ENCODE peak calls at places on chromosomes 16 and 17, in six cellular contexts. K is IMR-90, S is mesenchymal stem cell, G is trophoblast cell, N is H1, M is neuronal stem cell. I is an unnamed sample.

GRCh38 chr17:7281953-7282751 is 634 bp downstream of the SLC2A4 start:
- DNase-seq in K (no peak), G (no peak), M (no peak), N (no peak), S (no peak), I (no peak)

GRCh38 chr16:22373662-22374310 is 633 bp downstream of the CDR2 start:
- DNase-seq in K (no peak), S (peak), G (peak), N (no peak), M (peak), I (peak)

GRCh38 chr16:5001571-5001970 is 32.2 kb downstream of the NAGPA start:
- DNase-seq in G (no peak), N (no peak), K (no peak), S (no peak), M (no peak), I (no peak)

GRCh38 chr16:4534151-4534790 is 4.3 kb downstream of the CDIP1 start:
- DNase-seq in G (no peak), M (no peak), N (no peak), S (no peak), K (no peak), I (no peak)

GRCh38 chr17:42365136-42365535 is 23.1 kb downstream of the STAT3 start:
- DNase-seq in M (no peak), G (peak), K (peak), S (peak), N (no peak), I (no peak)

GRCh38 chr17:43599835-43600234 is 53.7 kb upstream of the ETV4 start:
- DNase-seq in N (no peak), G (peak), K (peak), S (peak), M (no peak), I (no peak)

GRCh38 chr17:70622382-70623260 is 453.3 kb downstream of the KCNJ2 start:
- DNase-seq in N (peak), M (peak), K (peak), G (peak), S (peak), I (peak)

GRCh38 chr17:50480142-50480764 is 1.6 kb downstream of the RSAD1 start:
- DNase-seq in S (no peak), M (no peak), K (no peak), G (no peak), N (no peak), I (no peak)

GRCh38 chr17:32298721-32299578 is 33.3 kb downstream of the RHBDL3 start:
- DNase-seq in K (no peak), S (peak), M (no peak), N (no peak), G (no peak), I (no peak)

DNA sequence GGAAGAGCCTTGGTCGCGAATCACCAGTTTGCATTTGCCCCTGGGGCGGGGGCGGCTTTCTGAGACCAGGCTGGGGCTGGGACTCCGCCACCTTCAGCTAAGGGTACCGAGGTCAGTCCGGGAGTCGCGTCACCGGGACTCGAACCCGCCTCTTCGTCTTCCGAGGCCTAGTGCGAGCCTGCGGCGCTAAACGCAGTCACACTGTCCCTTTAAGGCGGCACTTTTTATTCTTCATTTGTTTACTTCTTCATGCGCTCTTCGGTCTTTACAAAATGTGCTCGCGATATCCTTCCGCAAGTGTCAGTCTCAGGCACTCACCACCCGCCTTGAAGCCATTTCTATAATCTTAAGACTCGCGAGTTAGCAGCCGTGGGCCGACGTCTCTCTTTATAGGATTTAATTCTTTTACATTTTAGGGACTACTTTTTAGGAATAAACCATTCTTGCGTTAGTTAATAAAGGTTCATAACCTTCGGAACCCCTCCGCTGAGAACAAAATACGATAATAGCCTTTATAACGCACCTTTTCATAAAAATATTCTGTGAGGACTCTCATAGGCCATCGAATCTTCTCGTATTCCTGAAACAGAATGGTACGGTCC is 593 bp upstream of the HEXIM1 start:
- DNase-seq in N (no peak), S (peak), K (peak), G (peak), M (peak), I (peak)
- H2BK120ac ChIP-seq in N (peak), S (peak), K (peak), G (peak), M (no peak), I (no peak)

DNA sequence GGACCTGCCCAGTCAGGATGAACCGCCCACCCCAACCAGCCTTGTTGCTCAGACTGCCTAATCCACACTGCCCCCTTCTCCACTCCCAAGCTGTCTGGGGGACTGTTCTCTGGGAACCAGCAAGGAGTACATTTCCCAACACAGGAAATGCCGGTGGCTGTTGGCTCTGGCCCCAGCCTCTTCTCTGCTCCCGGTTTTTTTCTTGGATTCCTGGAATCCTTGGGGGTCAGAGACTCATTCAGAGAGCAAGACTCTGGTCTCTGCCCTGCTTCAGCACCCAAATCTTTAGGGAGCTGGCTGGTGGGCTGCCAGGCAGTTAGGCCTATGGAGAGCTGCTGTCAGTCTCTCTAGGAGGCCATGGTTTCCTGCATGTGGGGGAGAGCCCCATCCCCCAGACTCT is 10.8 kb upstream of the MTMR4 start:
- DNase-seq in K (peak), G (no peak), N (no peak), M (no peak), S (peak), I (peak)
- H3K4me3 ChIP-seq in K (no peak), G (no peak), N (no peak), M (no peak), S (no peak), I (no peak)

GRCh38 chr16:84557504-84557903 is 53.0 kb upstream of the MEAK7 start:
- DNase-seq in M (no peak), K (no peak), G (no peak), S (no peak), N (no peak), I (no peak)
- H2BK120ac ChIP-seq in M (no peak), K (no peak), G (peak), S (no peak), N (no peak), I (no peak)

GRCh38 chr17:79795795-79796569 is 895 bp downstream of the CBX8 start:
- DNase-seq in S (no peak), G (no peak), N (no peak), M (no peak), K (no peak), I (peak)
- H3K4me3 ChIP-seq in S (peak), G (peak), N (peak), M (peak), K (peak), I (peak)

DNA sequence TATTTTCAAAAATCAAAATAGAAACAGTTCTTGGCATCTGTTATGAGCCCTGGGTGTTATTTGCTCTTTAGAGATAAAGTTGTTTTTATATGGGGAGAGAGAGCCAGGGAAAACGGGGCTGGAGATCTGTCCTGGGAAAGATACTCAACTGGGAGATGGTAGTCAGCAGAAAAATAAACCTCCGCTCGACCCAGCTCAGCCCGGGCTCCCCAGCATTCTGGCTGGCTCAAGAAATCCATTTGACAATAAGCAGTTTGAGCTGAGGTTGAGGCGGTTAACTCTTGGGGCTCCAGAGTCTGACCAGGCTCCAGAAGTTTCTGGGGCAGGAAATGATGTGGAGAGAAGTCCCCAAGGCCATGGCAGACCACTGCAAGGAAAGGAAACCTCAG is 151.9 kb downstream of the IRX5 start:
- DNase-seq in N (no peak), S (no peak), M (no peak), K (no peak), G (no peak), I (no peak)
- H2BK120ac ChIP-seq in N (no peak), S (no peak), M (no peak), K (no peak), G (no peak), I (no peak)

DNA sequence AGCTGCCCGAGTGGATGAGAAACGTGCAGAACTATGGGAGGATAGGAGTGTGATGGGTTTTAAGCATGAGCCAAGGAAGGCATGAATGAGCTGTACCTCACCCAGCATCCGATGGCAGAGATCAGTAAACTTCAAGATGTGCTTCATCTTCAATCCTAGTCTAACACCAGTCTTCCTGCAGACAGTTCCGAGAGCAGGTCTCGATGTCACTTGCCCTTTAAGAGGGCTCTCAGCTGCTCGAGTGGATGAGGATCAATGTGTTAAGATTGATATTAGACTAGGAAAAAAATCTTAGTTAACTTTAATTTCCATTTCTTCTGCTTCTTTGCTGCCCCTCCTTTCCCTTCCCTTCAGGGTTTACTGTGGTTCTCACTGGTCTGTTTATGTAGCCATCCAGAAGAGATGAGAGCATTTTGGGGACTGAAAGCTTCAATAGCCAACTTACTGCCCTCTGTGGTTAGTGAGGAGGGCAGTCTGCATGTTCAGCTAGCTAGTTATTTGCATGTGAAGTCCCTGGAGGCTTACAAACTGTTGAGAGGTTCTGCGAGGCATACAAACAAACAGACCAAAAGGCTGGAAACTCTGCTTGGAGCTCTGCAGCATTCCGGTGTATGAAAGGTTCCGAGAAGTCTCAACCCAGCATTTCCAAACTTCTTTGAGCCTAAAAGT is 15.3 kb downstream of the KLHL36 start:
- DNase-seq in M (no peak), K (no peak), N (no peak), G (no peak), S (peak), I (no peak)
- H3K4me3 ChIP-seq in M (no peak), K (no peak), N (no peak), G (no peak), S (no peak), I (no peak)

GRCh38 chr17:4693416-4693815 is 10.5 kb downstream of the PELP1 start:
- DNase-seq in S (no peak), K (no peak), G (peak), M (no peak), N (no peak), I (no peak)

GRCh38 chr17:4691686-4692085 is 12.3 kb downstream of the PELP1 start:
- DNase-seq in M (no peak), N (no peak), S (no peak), G (no peak), K (peak), I (no peak)

GRCh38 chr17:4690745-4691144 is 13.2 kb downstream of the PELP1 start:
- DNase-seq in M (no peak), G (no peak), N (no peak), S (no peak), K (no peak), I (no peak)

GRCh38 chr17:4696432-4696796 is 7.5 kb downstream of the PELP1 start:
- DNase-seq in K (no peak), G (no peak), S (no peak), N (no peak), M (no peak), I (no peak)
- H2BK120ac ChIP-seq in K (no peak), G (no peak), S (no peak), N (no peak), M (no peak), I (no peak)

GRCh38 chr17:57750109-57750845 is 5.2 kb upstream of the CCDC182 start:
- DNase-seq in G (no peak), S (no peak), N (no peak), M (no peak), K (no peak), I (peak)
- H3K4me3 ChIP-seq in G (no peak), S (no peak), N (no peak), M (no peak), K (no peak), I (no peak)

DNA sequence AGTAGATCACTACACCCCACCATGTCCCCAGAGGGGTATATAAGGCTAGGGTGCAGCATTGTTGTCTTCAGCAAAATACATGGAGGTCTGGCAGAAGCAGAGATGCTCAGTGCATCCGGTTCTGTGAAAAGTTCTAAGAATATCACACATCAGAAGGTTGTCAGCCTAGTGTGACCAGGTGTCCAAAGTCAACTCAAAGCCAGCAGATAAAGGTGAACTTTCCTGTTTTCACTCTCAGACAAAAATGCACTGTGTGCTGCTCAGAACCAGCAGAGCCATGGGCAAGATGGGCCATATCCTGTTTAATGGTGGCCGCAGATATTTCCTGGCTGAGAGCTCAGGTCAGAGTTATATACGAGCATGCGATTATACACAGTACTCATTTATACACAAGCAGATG is 425.4 kb upstream of the SALL1 start:
- DNase-seq in G (no peak), S (no peak), K (no peak), M (no peak), N (no peak), I (no peak)
- H2BK120ac ChIP-seq in G (no peak), S (no peak), K (no peak), M (no peak), N (no peak), I (no peak)